ENCODE peak calls at places on chromosomes 12 and 14, in seven cellular contexts. G is pancreas, Q is RPMI7951, O is psoas muscle, F is bronchial epithelial cell, N is GM23248, R is MM.1S. K is an unnamed sample.

GRCh38 chr12:93751864-93752610 is 74.9 kb downstream of the CRADD start:
- DNase-seq in G (no peak), Q (peak), O (no peak), F (peak), N (peak), R (no peak), K (no peak)

GRCh38 chr12:14214495-14214894 is 151.0 kb upstream of the ATF7IP start:
- DNase-seq in G (no peak), Q (no peak), O (no peak), F (no peak), N (no peak), R (no peak), K (no peak)

GRCh38 chr12:65911321-65911720 is 87.0 kb downstream of the HMGA2 start:
- DNase-seq in G (no peak), Q (peak), O (no peak), F (peak), N (peak), R (no peak), K (no peak)

GRCh38 chr12:128077211-128077916 is 189.6 kb upstream of the TMEM132C start:
- DNase-seq in G (no peak), Q (no peak), O (no peak), F (no peak), N (no peak), R (no peak), K (no peak)

GRCh38 chr14:93375673-93376156 is 28.7 kb downstream of the COX8C start:
- DNase-seq in G (no peak), Q (no peak), O (no peak), F (no peak), N (no peak), R (peak), K (no peak)

GRCh38 chr14:22520235-22520634 is 68.8 kb downstream of the DAD1 start:
- DNase-seq in G (no peak), Q (peak), O (no peak), F (peak), N (peak), R (no peak), K (no peak)

GRCh38 chr12:32906407-32907165 is 10.0 kb upstream of the PKP2 start:
- DNase-seq in G (no peak), Q (no peak), O (no peak), F (no peak), N (no peak), R (peak), K (no peak)

GRCh38 chr12:110917467-110917866 is 2.9 kb downstream of the MYL2 start:
- DNase-seq in G (no peak), Q (peak), O (no peak), F (peak), N (peak), R (no peak), K (no peak)

GRCh38 chr14:51716610-51717009 is 64.9 kb downstream of the FRMD6 start:
- DNase-seq in G (no peak), Q (peak), O (no peak), F (peak), N (peak), R (no peak), K (no peak)

GRCh38 chr14:83463500-83464098 is 1929.9 kb upstream of the SEL1L start:
- DNase-seq in G (no peak), Q (peak), O (no peak), F (peak), N (peak), R (peak), K (no peak)

GRCh38 chr12:105960319-105961076 is 178.3 kb downstream of the NUAK1 start:
- DNase-seq in G (no peak), Q (no peak), O (no peak), F (peak), N (peak), R (no peak), K (no peak)

GRCh38 chr14:21209185-21209584 is 53.3 kb upstream of the OR5AU1 start:
- DNase-seq in G (no peak), Q (no peak), O (no peak), F (no peak), N (no peak), R (no peak), K (no peak)

GRCh38 chr14:105493921-105494605 is 3.0 kb downstream of the TEDC1 start:
- DNase-seq in G (peak), Q (no peak), O (peak), F (no peak), N (no peak), R (no peak), K (peak)

GRCh38 chr14:105059917-105060565 is 5.2 kb downstream of the GPR132 start:
- DNase-seq in G (no peak), Q (no peak), O (no peak), F (no peak), N (no peak), R (no peak), K (peak)

GRCh38 chr12:74752196-74752595 is 214.6 kb downstream of the ATXN7L3B start:
- DNase-seq in G (no peak), Q (no peak), O (no peak), F (no peak), N (no peak), R (no peak), K (no peak)

GRCh38 chr12:111354511-111354910 is 14.4 kb downstream of the PHETA1 start:
- DNase-seq in G (no peak), Q (no peak), O (no peak), F (no peak), N (no peak), R (no peak), K (no peak)

GRCh38 chr12:124413401-124413800 is 118.5 kb downstream of the RFLNA start:
- DNase-seq in G (no peak), Q (no peak), O (peak), F (no peak), N (no peak), R (no peak), K (no peak)

GRCh38 chr12:114274131-114274530 is 131.8 kb downstream of the TBX5 start:
- DNase-seq in G (no peak), Q (no peak), O (no peak), F (no peak), N (no peak), R (no peak), K (no peak)

GRCh38 chr14:88463318-88463717 is 77.9 kb downstream of the SPATA7 start:
- DNase-seq in G (no peak), Q (peak), O (no peak), F (peak), N (peak), R (no peak), K (no peak)

GRCh38 chr12:104219361-104219892 is 3.8 kb downstream of the TXNRD1 start:
- DNase-seq in G (no peak), Q (peak), O (no peak), F (peak), N (peak), R (no peak), K (no peak)

GRCh38 chr12:132480620-132481132 is 9.3 kb upstream of the FBRSL1 start:
- DNase-seq in G (peak), Q (no peak), O (peak), F (no peak), N (no peak), R (no peak), K (peak)

GRCh38 chr12:88546851-88547250 is 33.4 kb downstream of the KITLG start:
- DNase-seq in G (no peak), Q (no peak), O (no peak), F (no peak), N (peak), R (no peak), K (no peak)

GRCh38 chr12:57881035-57881973 is 34.8 kb upstream of the CTDSP2 start:
- DNase-seq in G (no peak), Q (peak), O (peak), F (no peak), N (peak), R (no peak), K (no peak)

GRCh38 chr12:32115404-32116104 is 8.9 kb downstream of the BICD1 start:
- DNase-seq in G (no peak), Q (peak), O (peak), F (peak), N (peak), R (no peak), K (peak)

GRCh38 chr14:55980970-55981369 is 137.2 kb upstream of the PELI2 start:
- DNase-seq in G (no peak), Q (no peak), O (no peak), F (peak), N (no peak), R (no peak), K (no peak)

GRCh38 chr14:101031186-101031585 is 127.7 kb upstream of the RTL1 start:
- DNase-seq in G (no peak), Q (peak), O (no peak), F (no peak), N (no peak), R (no peak), K (no peak)

GRCh38 chr14:28294834-28295440 is 471.6 kb upstream of the FOXG1 start:
- DNase-seq in G (no peak), Q (peak), O (no peak), F (peak), N (peak), R (peak), K (no peak)